ENCODE peak calls at places on chromosome 5, in four cellular contexts. L, E, I and H are unnamed samples.

GRCh38 chr5:158273035-158273434 is 414.1 kb upstream of the CLINT1 start:
- DNase-seq in I (no peak), L (no peak), E (no peak), H (no peak)

GRCh38 chr5:143214890-143215289 is 188.6 kb downstream of the NR3C1 start:
- DNase-seq in L (no peak), E (no peak), I (no peak), H (no peak)

GRCh38 chr5:171523781-171524180 is 104.3 kb downstream of the FGF18 start:
- DNase-seq in I (no peak), L (no peak), E (no peak), H (no peak)

GRCh38 chr5:17216176-17216973 is 1.1 kb upstream of the BASP1 start:
- DNase-seq in L (no peak), E (peak), I (peak), H (peak)

GRCh38 chr5:178383919-178384814 is 151.6 kb upstream of the PHYKPL start:
- DNase-seq in L (no peak), E (no peak), I (no peak), H (peak)

GRCh38 chr5:63962345-63962744 is at the start of gene HTR1A:
- DNase-seq in E (no peak), I (no peak), L (no peak), H (no peak)

GRCh38 chr5:17219006-17219422 is 1.6 kb downstream of the BASP1 start:
- DNase-seq in L (no peak), I (peak), E (peak), H (peak)

GRCh38 chr5:1709186-1709803 is 90.3 kb downstream of the MRPL36 start:
- DNase-seq in L (no peak), I (no peak), E (no peak), H (no peak)

GRCh38 chr5:105924366-105924765 is 1746.4 kb downstream of the EFNA5 start:
- DNase-seq in L (peak), I (peak), E (no peak), H (peak)

GRCh38 chr5:1285883-1286291 is 9.0 kb downstream of the TERT start:
- DNase-seq in I (no peak), L (no peak), E (no peak), H (no peak)

GRCh38 chr5:138849439-138849838 is 25.7 kb downstream of the LRRTM2 start:
- DNase-seq in I (peak), L (peak), E (peak), H (peak)

GRCh38 chr5:113343343-113343742 is 91.4 kb downstream of the TSSK1B start:
- DNase-seq in E (peak), L (peak), I (peak), H (peak)

GRCh38 chr5:58149345-58149744 is 310.5 kb downstream of the PLK2 start:
- DNase-seq in L (peak), E (peak), I (peak), H (peak)

GRCh38 chr5:32754251-32754650 is 43.1 kb downstream of the NPR3 start:
- DNase-seq in L (no peak), E (no peak), I (no peak), H (peak)

GRCh38 chr5:146797683-146798082 is 80.9 kb downstream of the PPP2R2B start:
- DNase-seq in E (no peak), I (no peak), L (no peak), H (no peak)

GRCh38 chr5:43017438-43017820 is 22.7 kb downstream of the ANXA2R start:
- DNase-seq in E (no peak), L (no peak), I (peak), H (peak)

GRCh38 chr5:143716856-143717255 is 95.1 kb upstream of the HMHB1 start:
- DNase-seq in E (no peak), L (no peak), I (no peak), H (no peak)

GRCh38 chr5:39765381-39765780 is 340.6 kb upstream of the DAB2 start:
- DNase-seq in I (peak), L (peak), E (no peak), H (peak)

GRCh38 chr5:57895766-57896165 is 413.2 kb upstream of the ACTBL2 start:
- DNase-seq in I (peak), E (no peak), L (peak), H (no peak)

GRCh38 chr5:26690511-26690910 is 347.9 kb downstream of the CDH9 start:
- DNase-seq in E (no peak), L (no peak), I (no peak), H (no peak)

GRCh38 chr5:135437796-135438560 is 9.2 kb downstream of the DCANP1 start:
- DNase-seq in E (peak), L (peak), I (peak), H (peak)

GRCh38 chr5:78204241-78204640 is 90.3 kb downstream of the AP3B1 start:
- DNase-seq in E (no peak), I (no peak), L (no peak), H (no peak)

GRCh38 chr5:180603076-180603591 is 11.8 kb upstream of the SCGB3A1 start:
- DNase-seq in E (no peak), L (no peak), I (no peak), H (no peak)

GRCh38 chr5:122076669-122077450 is 1.2 kb downstream of the LOX start:
- DNase-seq in L (peak), I (peak), E (peak), H (peak)

GRCh38 chr5:19886123-19886921 is 101.7 kb downstream of the CDH18 start:
- DNase-seq in E (peak), I (peak), L (peak), H (peak)

GRCh38 chr5:92552206-92553160 is 1028.5 kb downstream of the NR2F1-AS1 start:
- DNase-seq in I (peak), L (peak), E (peak), H (peak)

GRCh38 chr5:72234265-72234700 is 85.8 kb downstream of the MRPS27 start:
- DNase-seq in I (peak), L (peak), E (peak), H (peak)

GRCh38 chr5:6585168-6585567 is 47.7 kb downstream of the NSUN2 start:
- DNase-seq in E (no peak), L (no peak), I (no peak), H (no peak)

GRCh38 chr5:71828641-71829040 is 109.6 kb downstream of the CARTPT start:
- DNase-seq in E (peak), L (peak), I (peak), H (peak)

GRCh38 chr5:91556-92263 is at the start of gene PLEKHG4B:
- DNase-seq in E (no peak), I (peak), L (peak), H (peak)

GRCh38 chr5:125372694-125373621 is 626.5 kb upstream of the ZNF608 start:
- DNase-seq in I (peak), E (peak), L (peak), H (peak)
- H3K4me3 ChIP-seq in I (no peak), E (no peak), L (no peak), H (no peak)

DNA sequence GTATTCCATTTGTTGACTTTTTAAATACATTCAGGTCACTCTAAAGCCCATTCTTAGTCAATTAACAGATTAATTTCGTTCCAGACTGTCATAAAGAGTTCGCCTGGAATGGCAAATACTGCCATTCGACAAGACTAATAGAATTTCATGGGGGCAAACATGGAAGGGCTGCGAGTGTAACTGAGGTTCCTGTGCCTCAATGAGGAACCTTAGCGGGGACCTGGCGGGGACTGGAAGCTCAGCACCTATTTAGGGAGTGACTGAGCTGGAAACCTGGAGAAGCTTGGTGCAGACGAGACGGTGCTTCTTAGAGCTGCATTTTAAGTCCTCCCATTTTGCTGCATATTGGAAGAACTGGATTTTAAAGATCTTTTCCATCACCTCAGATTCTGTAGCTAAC is 3.4 kb downstream of the VCAN start:
- DNase-seq in I (no peak), E (no peak), L (no peak), H (no peak)
- TF ChIP-seq EZH2 in I (no peak), E (no peak), L (no peak), H (no peak)

GRCh38 chr5:132655821-132656773 is 1.9 kb upstream of the IL13 start:
- DNase-seq in I (peak), E (no peak), L (no peak), H (peak)
- H3K4me3 ChIP-seq in I (peak), E (peak), L (peak), H (peak)

GRCh38 chr5:141878186-141878770 is at the start of gene PCDH1:
- DNase-seq in E (peak), I (peak), L (no peak), H (peak)
- TF ChIP-seq EZH2 in E (no peak), I (no peak), L (no peak), H (no peak)

DNA sequence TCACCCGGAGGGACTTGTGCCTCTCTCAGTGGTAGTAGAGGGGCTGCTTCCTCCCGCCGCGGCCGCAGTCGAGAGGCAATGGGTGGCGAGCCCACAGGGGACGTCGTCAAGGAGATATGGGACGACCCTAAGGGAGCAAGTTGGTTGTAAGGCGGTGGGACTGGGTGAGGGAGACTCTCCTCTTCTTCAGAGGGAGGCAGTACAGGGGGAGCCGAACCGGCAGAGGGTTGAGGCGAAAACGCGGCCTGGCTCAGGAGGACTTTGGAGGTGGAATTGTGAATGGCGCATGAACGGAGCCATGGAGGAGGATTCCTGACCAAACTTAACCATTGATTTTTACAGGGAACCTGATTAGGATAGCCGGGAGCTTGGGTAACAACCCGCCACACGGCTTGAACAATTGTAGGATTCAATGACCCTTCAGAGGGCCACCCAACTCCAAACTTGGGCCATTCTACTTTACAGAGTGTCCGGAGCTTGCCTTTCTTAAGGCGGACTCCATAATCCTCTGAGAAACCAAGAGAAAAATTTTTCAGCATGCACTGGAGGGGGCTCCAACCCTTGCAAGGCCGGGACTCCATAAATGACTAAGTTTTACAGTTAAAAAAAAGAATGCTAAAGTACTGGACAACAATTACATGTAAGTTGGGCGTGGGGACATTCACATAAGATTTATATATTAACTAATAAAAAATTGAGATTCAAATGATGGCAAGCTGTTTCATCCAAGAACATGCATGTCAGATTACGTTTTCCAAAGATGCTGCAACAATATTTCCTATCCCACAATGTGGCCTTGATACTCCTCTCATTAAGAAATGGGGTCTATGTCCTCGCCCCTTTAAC is 19.4 kb upstream of the RHOBTB3 start:
- DNase-seq in I (peak), L (no peak), E (no peak), H (no peak)
- H3K4me3 ChIP-seq in I (no peak), L (no peak), E (no peak), H (no peak)

GRCh38 chr5:73299665-73300435 is 126.9 kb downstream of the TMEM174 start:
- DNase-seq in L (no peak), I (no peak), E (no peak), H (no peak)
- TF ChIP-seq EZH2 in L (peak), I (no peak), E (no peak), H (no peak)